ENCODE peak calls at places on chromosomes 11 and 22, in six cellular contexts. P is tibial nerve, Q is fibroblast of mammary gland, E is pancreas, N is osteoblast, M is colonic mucosa. R is an unnamed sample.

GRCh38 chr11:47052576-47052975 is 116.0 kb downstream of the CSTPP1 start:
- DNase-seq in P (no peak), Q (no peak), E (no peak), N (no peak), M (no peak), R (no peak)

GRCh38 chr11:62603771-62604170 is 2.1 kb upstream of the MTA2 start:
- DNase-seq in P (no peak), Q (no peak), E (no peak), N (peak), M (no peak), R (no peak)

GRCh38 chr11:77199346-77199745 is 71.3 kb downstream of the MYO7A start:
- DNase-seq in P (no peak), Q (no peak), E (peak), N (peak), M (no peak), R (no peak)

GRCh38 chr22:26671317-26672059 is 14.1 kb downstream of the MIAT start:
- DNase-seq in P (peak), Q (no peak), E (no peak), N (no peak), M (peak), R (no peak)

GRCh38 chr22:25403284-25403606 is 161.2 kb upstream of the GRK3 start:
- DNase-seq in P (no peak), Q (no peak), E (no peak), N (no peak), M (no peak), R (no peak)

GRCh38 chr22:38750638-38751037 is 5.2 kb downstream of the SUN2 start:
- DNase-seq in P (no peak), Q (no peak), E (no peak), N (no peak), M (no peak), R (no peak)

GRCh38 chr11:132898021-132898420 is 634.3 kb downstream of the OPCML start:
- DNase-seq in P (no peak), Q (no peak), E (no peak), N (peak), M (no peak), R (no peak)

GRCh38 chr11:63880031-63880841 is 36.7 kb downstream of the RCOR2 start:
- DNase-seq in P (no peak), Q (peak), E (no peak), N (peak), M (no peak), R (no peak)

GRCh38 chr11:108538022-108538424 is 39.8 kb upstream of the POGLUT3 start:
- DNase-seq in P (no peak), Q (no peak), E (no peak), N (no peak), M (peak), R (no peak)

GRCh38 chr22:43230983-43231723 is 44.2 kb upstream of the TTLL12 start:
- DNase-seq in P (peak), Q (peak), E (peak), N (peak), M (peak), R (no peak)

GRCh38 chr11:24524156-24524555 is 27.3 kb downstream of the LUZP2 start:
- DNase-seq in P (no peak), Q (no peak), E (no peak), N (no peak), M (no peak), R (no peak)
- H3K4me3 ChIP-seq in P (no peak), Q (no peak), E (no peak), N (no peak), M (no peak), R (no peak)

DNA sequence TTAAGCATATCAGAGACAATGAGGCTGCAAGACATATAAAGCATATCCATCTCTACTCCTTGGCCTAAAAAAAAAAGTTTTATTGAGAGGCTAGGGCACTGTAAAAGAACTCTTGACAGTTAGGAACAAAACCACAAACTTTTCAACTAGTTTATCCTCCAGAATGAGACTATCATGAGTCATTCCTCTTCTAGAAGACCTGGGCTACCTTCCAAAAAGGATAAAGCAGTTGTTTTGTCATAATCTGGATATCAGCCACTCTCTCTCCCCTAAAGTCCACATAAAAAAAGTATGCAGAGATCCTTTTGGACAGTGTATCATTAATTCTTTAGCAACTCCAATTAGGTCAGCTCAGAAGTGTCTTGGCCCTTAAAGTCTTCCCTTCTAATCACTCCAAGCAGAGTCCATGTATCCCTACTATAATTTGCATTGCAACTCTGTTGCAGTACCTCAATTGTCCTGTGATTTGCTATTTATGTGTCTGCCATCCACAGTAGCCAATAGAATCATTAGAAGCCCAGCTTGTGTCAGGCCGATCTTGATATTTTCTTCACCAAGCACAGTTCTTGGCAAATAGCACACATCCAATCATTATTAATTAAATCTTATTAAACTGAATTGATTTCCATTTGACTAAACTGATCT is 10.4 kb downstream of the OR51T1 start:
- DNase-seq in P (no peak), Q (peak), E (no peak), N (peak), M (no peak), R (peak)
- TF ChIP-seq CTCF in P (no peak), Q (peak), E (no peak), N (peak), M (no peak), R (peak)

GRCh38 chr22:44496844-44497217 is 1.2 kb downstream of the RTL6 start:
- DNase-seq in P (no peak), Q (no peak), E (no peak), N (no peak), M (no peak), R (no peak)
- H3K4me3 ChIP-seq in P (no peak), Q (peak), E (no peak), N (peak), M (peak), R (peak)

DNA sequence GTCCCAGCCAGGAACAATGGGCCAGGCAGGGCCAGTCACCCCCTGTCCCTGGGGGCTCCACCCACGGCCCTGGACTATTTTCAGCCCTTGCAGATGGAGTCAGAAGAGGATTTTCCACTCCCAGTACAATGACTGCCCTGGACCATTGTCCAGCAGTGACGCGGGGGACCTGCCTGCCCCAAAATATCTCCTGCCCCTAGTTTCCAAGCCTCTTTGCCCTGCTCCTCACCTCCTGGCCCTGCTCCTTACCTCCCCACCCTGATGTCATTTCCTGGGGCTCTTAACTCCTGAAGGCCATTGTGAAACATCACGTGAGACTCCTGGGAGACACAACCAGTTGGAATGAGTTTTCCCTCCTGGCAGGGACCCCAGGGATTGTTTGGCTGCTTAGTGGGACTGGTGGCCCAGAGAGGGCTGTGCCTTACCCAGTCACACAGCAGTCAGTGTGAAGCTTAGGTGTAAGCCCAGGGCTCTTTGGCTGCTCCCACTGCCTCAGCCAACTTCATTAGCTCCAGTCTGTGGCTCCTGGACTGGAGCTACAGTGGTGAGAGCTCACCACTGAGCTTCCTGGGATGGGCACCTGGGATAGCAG is 22.2 kb downstream of the P2RY2 start:
- DNase-seq in P (no peak), Q (peak), E (peak), N (peak), M (no peak), R (no peak)
- TF ChIP-seq CTCF in P (no peak), Q (no peak), E (no peak), N (no peak), M (no peak), R (no peak)

DNA sequence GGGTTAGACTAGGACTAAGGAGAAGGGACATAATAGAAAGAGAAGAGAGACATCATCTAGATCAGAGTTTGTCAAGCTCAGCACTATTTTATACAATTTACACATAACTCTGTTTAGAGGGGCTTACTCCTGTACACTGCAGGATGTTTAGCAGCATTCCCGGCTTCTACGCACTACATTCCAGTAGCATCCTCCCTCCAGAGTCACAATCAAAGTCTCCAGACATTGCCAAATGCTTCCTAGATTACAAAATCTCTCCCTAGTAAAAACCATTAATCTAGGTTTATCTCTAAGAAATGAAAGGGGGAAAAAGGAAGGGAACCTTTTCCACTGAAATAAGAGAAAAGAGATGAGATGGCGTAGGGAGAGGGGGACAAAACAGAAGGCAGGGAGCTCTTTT is 4.0 kb downstream of the USP28 start:
- DNase-seq in P (no peak), Q (no peak), E (no peak), N (no peak), M (no peak), R (no peak)
- H3K4me3 ChIP-seq in P (no peak), Q (no peak), E (no peak), N (no peak), M (no peak), R (no peak)

R was measured in epithelial cell of proximal tubule.